ENCODE peak calls at places on chromosomes 4 and X, in four cellular contexts. N is stimulated activated CD8-positive, alpha-beta memory T cell treated with anti-CD3 and anti-CD28 coated beads, Interleukin-7, amount 100 ng/mL, for 1 hour; Z is NAMALWA; Y is AG08395. V is an unnamed sample.

GRCh38 chr4:8393593-8394038 is 46.9 kb downstream of the ACOX3 start:
- DNase-seq in N (no peak), Z (no peak), Y (peak), V (peak)

GRCh38 chr4:148216866-148217814 is 225.1 kb downstream of the NR3C2 start:
- DNase-seq in N (no peak), Z (peak), Y (no peak), V (no peak)

GRCh38 chr4:187317799-187318198 is 594.1 kb upstream of the FAT1 start:
- DNase-seq in N (no peak), Z (no peak), Y (no peak), V (no peak)

GRCh38 chr4:64781737-64782326 is 372.6 kb upstream of the TECRL start:
- DNase-seq in N (no peak), Z (peak), Y (peak), V (no peak)

GRCh38 chr4:145001635-145002034 is 96.4 kb downstream of the ANAPC10 start:
- DNase-seq in N (no peak), Z (no peak), Y (no peak), V (no peak)

GRCh38 chrX:49172280-49172780 is 632 bp downstream of the PLP2 start:
- DNase-seq in N (peak), Z (peak), Y (peak), V (peak)

GRCh38 chr4:5120468-5120867 is 69.2 kb downstream of the STK32B start:
- DNase-seq in N (no peak), Z (no peak), Y (no peak), V (no peak)

GRCh38 chr4:1727117-1728031 is 6.1 kb downstream of the TACC3 start:
- DNase-seq in N (no peak), Z (no peak), Y (peak), V (peak)

GRCh38 chr4:169848018-169848417 is 90.3 kb upstream of the HPF1 start:
- DNase-seq in N (no peak), Z (no peak), Y (no peak), V (no peak)

GRCh38 chr4:48258845-48259397 is 10.7 kb downstream of the TEC start:
- DNase-seq in N (no peak), Z (no peak), Y (no peak), V (no peak)

V was measured in gastrocnemius medialis.